ENCODE peak calls at places on chromosome 18, in five cellular contexts. One of them, this sample, is unnamed.

GRCh38 chr18:34691626-34692025 is 18.5 kb upstream of the DTNA start:
- DNase-seq in esophagus squamous epithelium: no peak
- DNase-seq in sigmoid colon: no peak
- DNase-seq in heart left ventricle: no peak
- DNase-seq in spleen: no peak
- DNase-seq in this sample: no peak

GRCh38 chr18:62281684-62282083 is 43.4 kb upstream of the TNFRSF11A start:
- DNase-seq in spleen: no peak
- DNase-seq in heart left ventricle: no peak
- DNase-seq in sigmoid colon: no peak
- DNase-seq in esophagus squamous epithelium: no peak
- DNase-seq in this sample: peak

GRCh38 chr18:49814147-49814499 is 790 bp upstream of the ACAA2 start:
- DNase-seq in heart left ventricle: no peak
- DNase-seq in esophagus squamous epithelium: no peak
- DNase-seq in spleen: no peak
- DNase-seq in sigmoid colon: peak
- DNase-seq in this sample: peak

GRCh38 chr18:525066-525797 is 24.7 kb upstream of the COLEC12 start:
- DNase-seq in esophagus squamous epithelium: no peak
- DNase-seq in spleen: no peak
- DNase-seq in sigmoid colon: no peak
- DNase-seq in heart left ventricle: no peak
- DNase-seq in this sample: no peak

GRCh38 chr18:600107-600506 is 3.3 kb downstream of the CLUL1 start:
- DNase-seq in sigmoid colon: no peak
- DNase-seq in spleen: no peak
- DNase-seq in heart left ventricle: no peak
- DNase-seq in esophagus squamous epithelium: no peak
- DNase-seq in this sample: no peak

GRCh38 chr18:43277164-43277600 is at the start of gene SYT4:
- DNase-seq in sigmoid colon: no peak
- DNase-seq in heart left ventricle: peak
- DNase-seq in spleen: peak
- DNase-seq in esophagus squamous epithelium: no peak
- DNase-seq in this sample: peak

GRCh38 chr18:80046431-80046830 is 12.2 kb downstream of the RBFA start:
- DNase-seq in sigmoid colon: no peak
- DNase-seq in esophagus squamous epithelium: no peak
- DNase-seq in spleen: no peak
- DNase-seq in heart left ventricle: no peak
- DNase-seq in this sample: no peak

GRCh38 chr18:13246591-13246990 is 28.0 kb downstream of the LDLRAD4 start:
- DNase-seq in spleen: no peak
- DNase-seq in sigmoid colon: no peak
- DNase-seq in heart left ventricle: no peak
- DNase-seq in esophagus squamous epithelium: no peak
- DNase-seq in this sample: no peak

GRCh38 chr18:59769105-59769865 is 72.1 kb upstream of the CCBE1 start:
- DNase-seq in spleen: no peak
- DNase-seq in heart left ventricle: no peak
- DNase-seq in sigmoid colon: no peak
- DNase-seq in esophagus squamous epithelium: no peak
- DNase-seq in this sample: no peak

GRCh38 chr18:30855762-30856161 is 186.8 kb downstream of the DSC3 start:
- DNase-seq in sigmoid colon: no peak
- DNase-seq in heart left ventricle: no peak
- DNase-seq in esophagus squamous epithelium: no peak
- DNase-seq in spleen: no peak
- DNase-seq in this sample: no peak

GRCh38 chr18:79328917-79329316 is 66.8 kb upstream of the NFATC1 start:
- DNase-seq in spleen: no peak
- DNase-seq in sigmoid colon: no peak
- DNase-seq in esophagus squamous epithelium: no peak
- DNase-seq in heart left ventricle: no peak
- DNase-seq in this sample: no peak

GRCh38 chr18:10965104-10965503 is 184.3 kb downstream of the PIEZO2 start:
- DNase-seq in heart left ventricle: no peak
- DNase-seq in sigmoid colon: no peak
- DNase-seq in esophagus squamous epithelium: no peak
- DNase-seq in spleen: no peak
- DNase-seq in this sample: no peak
- TF ChIP-seq CTCF in heart left ventricle: no peak
- TF ChIP-seq CTCF in sigmoid colon: no peak
- TF ChIP-seq CTCF in esophagus squamous epithelium: no peak
- TF ChIP-seq CTCF in spleen: no peak
- TF ChIP-seq CTCF in this sample: no peak

DNA sequence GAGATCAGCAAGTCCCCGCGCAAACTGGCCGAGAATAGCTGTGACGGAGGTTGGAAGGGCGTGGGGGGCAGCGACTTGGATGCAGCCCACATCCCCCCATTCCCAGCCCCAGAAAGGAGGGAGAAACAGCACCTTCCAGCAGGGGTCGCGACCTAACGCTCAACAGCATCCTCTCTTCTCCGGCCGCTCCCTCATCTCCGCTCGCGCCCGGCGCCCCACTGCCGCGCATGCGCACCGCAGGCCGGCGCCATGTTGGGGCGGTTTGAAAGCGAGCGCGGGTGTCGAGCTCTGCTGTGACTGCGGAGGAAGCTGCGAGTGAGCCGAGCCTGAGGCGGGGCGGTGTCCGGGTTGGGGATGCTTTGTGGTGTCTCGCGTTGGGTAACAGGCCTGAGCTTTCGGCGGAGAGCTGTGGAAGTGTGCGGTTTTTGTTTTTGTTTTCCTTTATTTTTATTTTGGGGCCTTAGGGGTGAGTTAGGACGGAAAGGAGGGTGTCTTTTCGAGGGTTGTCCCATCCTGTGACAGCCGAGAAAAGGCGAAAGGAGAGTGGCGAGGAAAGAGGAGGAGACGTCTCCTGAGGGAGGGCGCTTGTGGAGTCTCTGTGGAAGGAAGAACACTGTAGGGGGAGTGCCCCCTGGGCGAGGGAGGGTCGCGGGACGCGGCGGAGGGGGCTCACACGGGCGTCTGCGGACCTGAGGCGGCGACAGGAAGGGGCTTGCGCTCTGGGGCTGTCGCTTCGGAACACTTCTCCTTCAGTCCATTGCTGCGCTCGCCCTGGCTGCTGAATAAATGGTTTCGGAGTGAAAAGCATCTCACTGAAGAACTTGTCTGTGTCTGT is at the start of the genes C18orf54 and STARD6:
- DNase-seq in heart left ventricle: peak
- DNase-seq in esophagus squamous epithelium: peak
- DNase-seq in sigmoid colon: peak
- DNase-seq in spleen: peak
- DNase-seq in this sample: peak
- TF ChIP-seq POLR2A in heart left ventricle: peak
- TF ChIP-seq POLR2A in esophagus squamous epithelium: no peak
- TF ChIP-seq POLR2A in sigmoid colon: no peak
- TF ChIP-seq POLR2A in spleen: no peak
- TF ChIP-seq POLR2A in this sample: peak

GRCh38 chr18:3250237-3251107 is 2.9 kb downstream of the MYL12A start:
- DNase-seq in spleen: no peak
- DNase-seq in sigmoid colon: no peak
- DNase-seq in esophagus squamous epithelium: no peak
- DNase-seq in heart left ventricle: no peak
- DNase-seq in this sample: no peak
- H3K4me3 ChIP-seq in spleen: peak
- H3K4me3 ChIP-seq in sigmoid colon: no peak
- H3K4me3 ChIP-seq in esophagus squamous epithelium: peak
- H3K4me3 ChIP-seq in heart left ventricle: peak
- H3K4me3 ChIP-seq in this sample: peak

DNA sequence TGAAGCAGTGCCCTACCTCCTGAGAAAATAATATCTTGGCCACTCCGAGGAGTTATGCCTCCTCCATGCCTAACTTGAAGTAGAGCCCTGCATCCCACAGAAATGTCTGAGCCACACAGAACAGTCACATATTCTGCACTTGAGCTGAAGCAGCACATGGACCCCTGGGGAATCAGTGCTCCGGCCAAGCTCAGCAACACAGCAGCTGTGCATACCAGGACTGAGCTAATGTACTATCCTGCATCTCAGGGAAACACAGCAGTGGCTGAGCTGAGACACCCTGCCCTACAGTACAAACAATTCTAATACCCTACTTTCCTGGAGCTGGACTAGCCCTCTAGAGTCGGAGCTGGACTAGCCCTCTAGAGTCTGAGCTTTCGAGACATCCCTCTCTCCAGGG is 166.9 kb downstream of the ZNF516 start:
- DNase-seq in heart left ventricle: no peak
- DNase-seq in sigmoid colon: peak
- DNase-seq in esophagus squamous epithelium: no peak
- DNase-seq in spleen: no peak
- DNase-seq in this sample: no peak
- TF ChIP-seq CTCF in heart left ventricle: no peak
- TF ChIP-seq CTCF in sigmoid colon: no peak
- TF ChIP-seq CTCF in esophagus squamous epithelium: no peak
- TF ChIP-seq CTCF in spleen: no peak
- TF ChIP-seq CTCF in this sample: no peak

DNA sequence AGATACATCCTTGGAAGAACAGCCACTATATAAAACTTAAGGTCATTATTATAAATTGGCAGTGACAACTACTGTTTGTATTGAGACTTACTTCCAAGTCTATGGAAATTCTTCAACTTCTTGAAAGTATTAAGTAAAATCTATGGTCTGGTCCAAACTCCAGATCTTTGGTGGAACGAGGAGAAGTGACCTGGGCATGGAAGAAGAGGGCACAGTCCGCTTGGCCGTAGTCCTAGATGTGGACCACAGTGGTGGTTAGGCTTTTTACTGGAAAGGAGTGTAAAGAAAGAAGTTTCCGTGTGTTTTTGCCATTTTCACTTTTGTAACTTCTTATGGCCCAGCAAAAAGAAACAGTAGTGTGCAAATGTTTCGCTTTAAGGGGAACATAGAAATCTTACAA is 9.8 kb downstream of the RAB12 start:
- DNase-seq in spleen: no peak
- DNase-seq in sigmoid colon: no peak
- DNase-seq in esophagus squamous epithelium: no peak
- DNase-seq in heart left ventricle: no peak
- DNase-seq in this sample: no peak
- TF ChIP-seq POLR2A in spleen: no peak
- TF ChIP-seq POLR2A in sigmoid colon: no peak
- TF ChIP-seq POLR2A in esophagus squamous epithelium: no peak
- TF ChIP-seq POLR2A in heart left ventricle: no peak
- TF ChIP-seq POLR2A in this sample: no peak

GRCh38 chr18:67486534-67486933 is 30.0 kb downstream of the DSEL start:
- DNase-seq in heart left ventricle: no peak
- DNase-seq in sigmoid colon: no peak
- DNase-seq in esophagus squamous epithelium: no peak
- DNase-seq in spleen: no peak
- DNase-seq in this sample: no peak

GRCh38 chr18:67485655-67486054 is 30.9 kb downstream of the DSEL start:
- DNase-seq in spleen: no peak
- DNase-seq in heart left ventricle: no peak
- DNase-seq in sigmoid colon: no peak
- DNase-seq in esophagus squamous epithelium: no peak
- DNase-seq in this sample: no peak

GRCh38 chr18:67483237-67483636 is 33.3 kb downstream of the DSEL start:
- DNase-seq in sigmoid colon: no peak
- DNase-seq in spleen: no peak
- DNase-seq in esophagus squamous epithelium: no peak
- DNase-seq in heart left ventricle: no peak
- DNase-seq in this sample: no peak

GRCh38 chr18:67483952-67484351 is 32.6 kb downstream of the DSEL start:
- DNase-seq in esophagus squamous epithelium: no peak
- DNase-seq in heart left ventricle: no peak
- DNase-seq in spleen: no peak
- DNase-seq in sigmoid colon: no peak
- DNase-seq in this sample: no peak

GRCh38 chr18:67484458-67484857 is 32.1 kb downstream of the DSEL start:
- DNase-seq in esophagus squamous epithelium: no peak
- DNase-seq in heart left ventricle: no peak
- DNase-seq in sigmoid colon: no peak
- DNase-seq in spleen: no peak
- DNase-seq in this sample: no peak
- H3K4me3 ChIP-seq in esophagus squamous epithelium: no peak
- H3K4me3 ChIP-seq in heart left ventricle: no peak
- H3K4me3 ChIP-seq in sigmoid colon: no peak
- H3K4me3 ChIP-seq in spleen: no peak
- H3K4me3 ChIP-seq in this sample: no peak

DNA sequence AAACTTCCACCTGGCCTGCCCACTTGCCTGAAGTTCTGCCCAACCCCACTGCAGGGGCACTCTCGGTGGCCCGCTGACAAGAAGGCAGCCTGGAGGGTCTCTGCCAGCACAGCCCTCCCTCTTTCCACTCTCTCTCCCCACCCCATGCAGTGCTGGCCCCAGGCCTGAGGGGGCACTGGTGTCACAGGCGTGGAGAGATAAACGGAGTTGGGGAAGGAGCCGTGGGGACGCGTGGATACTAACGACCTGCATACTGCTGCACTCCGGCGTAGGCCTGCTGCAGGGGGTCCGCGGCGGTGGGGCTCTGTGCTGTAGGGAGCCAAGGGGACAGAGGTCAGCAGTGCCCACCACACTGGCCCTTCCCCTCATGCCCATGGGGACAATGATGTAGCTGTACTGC is 299.3 kb downstream of the CELF4 start:
- DNase-seq in heart left ventricle: no peak
- DNase-seq in esophagus squamous epithelium: no peak
- DNase-seq in spleen: no peak
- DNase-seq in sigmoid colon: no peak
- DNase-seq in this sample: no peak
- TF ChIP-seq CTCF in heart left ventricle: no peak
- TF ChIP-seq CTCF in esophagus squamous epithelium: no peak
- TF ChIP-seq CTCF in spleen: no peak
- TF ChIP-seq CTCF in sigmoid colon: no peak
- TF ChIP-seq CTCF in this sample: peak

This sample was measured in NB4.